ENCODE peak calls at places on chromosomes 2 and 18, in four cellular contexts. K is right atrium auricular region, A is endothelial cell, Z is endothelial cell of umbilical vein. W is an unnamed sample.

GRCh38 chr2:241774419-241775222 is 2.0 kb upstream of the GAL3ST2 start:
- DNase-seq in K (peak), A (peak), Z (no peak), W (peak)

GRCh38 chr18:31977270-31977872 is 34.4 kb upstream of the TRAPPC8 start:
- DNase-seq in K (no peak), A (peak), Z (peak), W (peak)

GRCh38 chr18:58856881-58857280 is 7.8 kb upstream of the ZNF532 start:
- DNase-seq in K (no peak), A (no peak), Z (no peak), W (no peak)

GRCh38 chr2:74043345-74044329 is 58.9 kb downstream of the TET3 start:
- DNase-seq in K (no peak), A (no peak), Z (no peak), W (no peak)

GRCh38 chr2:205580591-205580990 is 101.7 kb upstream of the NRP2 start:
- DNase-seq in K (no peak), A (no peak), Z (no peak), W (no peak)

GRCh38 chr18:60053747-60054304 is 154.0 kb downstream of the PMAIP1 start:
- DNase-seq in K (no peak), A (no peak), Z (peak), W (no peak)

GRCh38 chr2:218607436-218608115 is at the start of gene PLCD4:
- DNase-seq in K (no peak), A (peak), Z (peak), W (no peak)

GRCh38 chr2:18473241-18473841 is 87.1 kb downstream of the RDH14 start:
- DNase-seq in K (no peak), A (no peak), Z (no peak), W (no peak)

GRCh38 chr2:83971547-83971946 is 487.5 kb downstream of the SUCLG1 start:
- DNase-seq in K (no peak), A (no peak), Z (no peak), W (no peak)

GRCh38 chr2:238359403-238359802 is 39.1 kb downstream of the TRAF3IP1 start:
- DNase-seq in K (no peak), A (no peak), Z (no peak), W (no peak)

GRCh38 chr2:230762317-230762896 is 49.8 kb downstream of the CAB39 start:
- DNase-seq in K (no peak), A (peak), Z (peak), W (no peak)

GRCh38 chr2:8171608-8172007 is 510.2 kb upstream of the ID2 start:
- DNase-seq in K (no peak), A (no peak), Z (peak), W (no peak)

GRCh38 chr2:160428425-160428763 is 65.2 kb downstream of the RBMS1 start:
- DNase-seq in K (no peak), A (no peak), Z (no peak), W (no peak)

GRCh38 chr2:228048838-228049490 is 132.5 kb downstream of the SPHKAP start:
- DNase-seq in K (no peak), A (peak), Z (no peak), W (peak)

GRCh38 chr2:37635359-37636208 is 35.9 kb downstream of the CDC42EP3 start:
- DNase-seq in K (no peak), A (no peak), Z (peak), W (no peak)

GRCh38 chr2:144629937-144630336 is 110.0 kb upstream of the ZEB2 start:
- DNase-seq in K (no peak), A (no peak), Z (no peak), W (no peak)

GRCh38 chr18:8300749-8301148 is 308.5 kb upstream of the RAB12 start:
- DNase-seq in K (no peak), A (no peak), Z (no peak), W (no peak)

GRCh38 chr2:219384872-219385271 is 2.8 kb downstream of the DNPEP start:
- DNase-seq in K (no peak), A (no peak), Z (no peak), W (no peak)

GRCh38 chr2:232039086-232039485 is 77.6 kb downstream of the DIS3L2 start:
- DNase-seq in K (no peak), A (no peak), Z (no peak), W (no peak)

GRCh38 chr2:55150834-55151233 is 81.3 kb downstream of the CLHC1 start:
- DNase-seq in K (no peak), A (no peak), Z (no peak), W (peak)

GRCh38 chr2:240985881-240986786 is 12.3 kb upstream of the SNED1 start:
- DNase-seq in K (no peak), A (no peak), Z (no peak), W (no peak)

GRCh38 chr2:177905640-177906039 is 166.9 kb downstream of the PDE11A start:
- DNase-seq in K (no peak), A (no peak), Z (no peak), W (no peak)

GRCh38 chr2:149692837-149693518 is 105.4 kb upstream of the MMADHC start:
- DNase-seq in K (no peak), A (no peak), Z (no peak), W (no peak)

GRCh38 chr2:201654611-201655384 is 11.5 kb upstream of the TMEM237 start:
- DNase-seq in K (no peak), A (no peak), Z (peak), W (no peak)

GRCh38 chr18:58639751-58640427 is 11.0 kb upstream of the ALPK2 start:
- DNase-seq in K (no peak), A (no peak), Z (no peak), W (no peak)

GRCh38 chr2:158667567-158667966 is 127.5 kb upstream of the DAPL1 start:
- DNase-seq in K (no peak), A (no peak), Z (peak), W (no peak)

DNA sequence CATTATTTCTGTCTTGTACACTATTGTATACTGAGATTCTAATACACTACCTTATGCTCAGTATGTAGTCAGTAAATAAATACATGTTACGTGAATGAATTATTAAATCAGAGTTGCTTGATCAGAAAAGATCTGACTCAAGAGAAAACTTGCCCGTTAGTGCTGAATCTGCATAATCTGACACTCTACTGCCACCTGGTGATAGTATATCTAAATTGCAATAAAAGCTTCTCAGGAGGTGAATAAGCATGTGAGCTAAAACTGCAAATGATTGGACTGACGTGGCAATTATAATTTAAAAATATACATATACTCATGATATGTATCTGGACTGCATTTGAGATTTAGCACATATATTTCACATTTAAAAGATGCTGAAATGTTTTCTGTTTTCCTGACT is 70.4 kb downstream of the KIAA1328 start:
- DNase-seq in K (no peak), A (no peak), Z (no peak), W (no peak)
- TF ChIP-seq CTCF in K (no peak), A (peak), Z (peak), W (no peak)

GRCh38 chr18:28999711-29000110 is 822.8 kb upstream of the CDH2 start:
- DNase-seq in K (no peak), A (no peak), Z (no peak), W (no peak)

GRCh38 chr18:28995319-28995718 is 818.4 kb upstream of the CDH2 start:
- DNase-seq in K (no peak), A (no peak), Z (peak), W (no peak)
- TF ChIP-seq CTCF in K (no peak), A (no peak), Z (peak), W (no peak)

GRCh38 chr2:11744631-11745394 is 1.6 kb upstream of the LPIN1 start:
- DNase-seq in K (no peak), A (peak), Z (peak), W (no peak)

GRCh38 chr2:11746807-11747459 is 501 bp downstream of the LPIN1 start:
- DNase-seq in K (no peak), A (no peak), Z (peak), W (no peak)

GRCh38 chr2:11745613-11746375 is 638 bp upstream of the LPIN1 start:
- DNase-seq in K (no peak), A (no peak), Z (no peak), W (no peak)

GRCh38 chr2:11748018-11748860 is 1.8 kb downstream of the LPIN1 start:
- DNase-seq in K (no peak), A (no peak), Z (no peak), W (no peak)

DNA sequence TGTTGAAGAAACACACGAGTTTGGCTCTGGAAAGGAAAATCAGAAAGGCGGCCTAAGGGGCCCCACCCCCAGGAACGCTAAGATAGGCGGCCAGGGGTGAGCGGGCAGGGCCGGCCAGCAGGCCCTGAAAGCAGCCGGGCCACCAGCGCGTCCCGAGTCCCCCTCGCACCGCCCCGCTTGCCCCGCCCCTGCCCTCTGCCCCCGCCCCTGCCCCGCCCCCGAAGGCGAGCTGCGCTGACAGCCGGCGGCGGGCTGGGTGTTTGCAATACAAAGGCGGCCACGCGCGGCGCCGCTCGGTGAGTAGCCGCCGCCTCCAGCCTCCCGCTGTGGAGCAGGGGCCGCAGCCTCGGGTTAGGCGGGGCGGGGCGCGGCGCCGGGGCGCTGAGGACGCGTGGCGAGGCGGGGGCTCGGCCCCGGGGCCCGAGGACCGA is at the start of gene LPIN1:
- DNase-seq in K (peak), A (peak), Z (peak), W (peak)
- TF ChIP-seq CTCF in K (peak), A (no peak), Z (no peak), W (no peak)

GRCh38 chr2:226079186-226079585 is 679.7 kb downstream of the NYAP2 start:
- DNase-seq in K (no peak), A (no peak), Z (no peak), W (no peak)
- TF ChIP-seq CTCF in K (no peak), A (no peak), Z (no peak), W (no peak)

GRCh38 chr2:22885245-22885644 is 499.7 kb upstream of the KLHL29 start:
- DNase-seq in K (no peak), A (no peak), Z (no peak), W (no peak)

GRCh38 chr2:22894761-22895160 is 490.2 kb upstream of the KLHL29 start:
- DNase-seq in K (no peak), A (no peak), Z (no peak), W (no peak)

GRCh38 chr2:22893773-22894517 is 491.0 kb upstream of the KLHL29 start:
- DNase-seq in K (no peak), A (no peak), Z (no peak), W (no peak)

GRCh38 chr2:22887426-22887825 is 497.6 kb upstream of the KLHL29 start:
- DNase-seq in K (no peak), A (no peak), Z (no peak), W (no peak)

GRCh38 chr2:22890142-22890541 is 494.8 kb upstream of the KLHL29 start:
- DNase-seq in K (no peak), A (no peak), Z (no peak), W (no peak)
- TF ChIP-seq CTCF in K (no peak), A (no peak), Z (no peak), W (no peak)